ENCODE peak calls at places on chromosomes 3 and 15, in nine cellular contexts. J, C, U, D, P, M, V, R and Y are unnamed samples.
A peak's percentile ranks its signal among the peaks of the same experiment; 100 is the strongest.

GRCh38 chr3:113663324-113663750 is 33.1 kb downstream of the USF3 start:
- DNase-seq in P (no peak), U (no peak), C (no peak), M (no peak), J (no peak), V (no peak), R (no peak), D (no peak), Y (no peak)

GRCh38 chr3:48765376-48765775 is 48.4 kb upstream of the IP6K2 start:
- DNase-seq in J (no peak), U (no peak), D (no peak), V (peak; percentile 34), M (no peak), C (no peak), R (no peak), P (no peak), Y (no peak)

GRCh38 chr3:143158549-143158988 is 39.0 kb downstream of the CHST2 start:
- DNase-seq in D (no peak), J (no peak), U (no peak), M (no peak), C (no peak), P (no peak), R (no peak), V (no peak), Y (peak; percentile 47)

GRCh38 chr15:85792872-85793621 is 1.7 kb downstream of the KLHL25 start:
- DNase-seq in J (no peak), R (no peak), D (no peak), C (no peak), V (no peak), P (no peak), U (no peak), M (no peak), Y (no peak)

GRCh38 chr3:178182337-178182761 is 353.9 kb upstream of the KCNMB2 start:
- DNase-seq in C (no peak), P (no peak), D (no peak), J (peak; percentile 15), M (no peak), V (peak; percentile 14), R (no peak), U (no peak), Y (no peak)

GRCh38 chr15:93973287-93973686 is 258.1 kb upstream of the MCTP2 start:
- DNase-seq in V (peak; percentile 46), C (no peak), P (no peak), D (no peak), J (no peak), R (no peak), U (no peak), M (peak; percentile 70), Y (no peak)

GRCh38 chr15:101050647-101051290 is 131.6 kb downstream of the LRRK1 start:
- DNase-seq in M (no peak), U (no peak), D (peak; percentile 20), V (peak; percentile 10), R (no peak), P (no peak), J (no peak), C (no peak), Y (no peak)

GRCh38 chr3:192917258-192917507 is 473 bp downstream of the MB21D2 start:
- DNase-seq in M (no peak), R (peak; percentile 8), J (no peak), U (no peak), P (no peak), C (no peak), V (no peak), D (no peak), Y (peak; percentile 33)

GRCh38 chr15:39828374-39828931 is 45.8 kb upstream of the FSIP1 start:
- DNase-seq in V (no peak), D (no peak), U (no peak), J (peak; percentile 20), R (no peak), C (no peak), M (no peak), P (peak; percentile 16), Y (no peak)

GRCh38 chr15:90402230-90402629 is 14.2 kb downstream of the IQGAP1 start:
- DNase-seq in P (no peak), M (peak; percentile 68), J (no peak), R (no peak), D (no peak), V (no peak), U (no peak), C (peak; percentile 56), Y (no peak)

GRCh38 chr3:122921791-122922651 is 105.5 kb downstream of the SEMA5B start:
- DNase-seq in P (peak; percentile 72), D (no peak), U (no peak), J (no peak), M (no peak), V (peak; percentile 35), C (no peak), R (no peak), Y (no peak)

GRCh38 chr15:65079580-65079979 is 3.0 kb downstream of the KBTBD13 start:
- DNase-seq in V (no peak), U (peak; percentile 14), M (no peak), C (no peak), R (no peak), J (no peak), P (no peak), D (no peak), Y (no peak)

GRCh38 chr15:41882689-41883483 is 11.0 kb downstream of the SPTBN5 start:
- DNase-seq in P (no peak), M (no peak), C (no peak), U (no peak), J (no peak), D (no peak), V (peak; percentile 70), R (no peak), Y (no peak)

GRCh38 chr3:10655131-10655530 is 149.7 kb upstream of the ATP2B2 start:
- DNase-seq in D (no peak), U (no peak), M (no peak), V (no peak), R (no peak), C (no peak), J (no peak), P (no peak), Y (no peak)

GRCh38 chr3:39295184-39295775 is 15.4 kb upstream of the CX3CR1 start:
- DNase-seq in U (no peak), M (no peak), P (no peak), R (no peak), D (no peak), C (no peak), V (no peak), J (no peak), Y (peak; percentile 69)

GRCh38 chr3:141045849-141046248 is 5.3 kb upstream of the SPSB4 start:
- DNase-seq in U (no peak), D (no peak), V (no peak), R (no peak), P (no peak), J (no peak), M (no peak), C (no peak), Y (no peak)
- TF ChIP-seq CTCF in U (no peak), D (no peak), V (no peak), R (no peak), P (no peak), J (no peak), M (no peak), C (no peak), Y (no peak)

GRCh38 chr3:153210660-153211059 is 48.6 kb downstream of the RAP2B start:
- DNase-seq in P (no peak), D (no peak), V (no peak), C (no peak), R (no peak), M (no peak), J (no peak), U (no peak), Y (no peak)
- TF ChIP-seq CTCF in P (no peak), D (no peak), V (no peak), C (no peak), R (no peak), M (no peak), J (no peak), U (no peak), Y (no peak)

GRCh38 chr15:55990986-55991385 is 2.4 kb downstream of the NEDD4 start:
- DNase-seq in V (no peak), U (no peak), P (no peak), M (no peak), D (no peak), R (no peak), J (no peak), C (no peak), Y (no peak)

GRCh38 chr15:55993804-55994539 is 560 bp upstream of the NEDD4 start:
- DNase-seq in J (no peak), U (no peak), C (peak; percentile 33), R (no peak), V (no peak), D (no peak), P (no peak), M (no peak), Y (peak; percentile 22)

GRCh38 chr15:55991841-55992768 is 1.3 kb downstream of the NEDD4 start:
- DNase-seq in M (no peak), J (no peak), R (no peak), D (no peak), C (no peak), P (no peak), U (no peak), V (no peak), Y (no peak)

GRCh38 chr15:55992769-55993110 is 672 bp downstream of the NEDD4 start:
- DNase-seq in J (no peak), P (no peak), U (no peak), R (no peak), V (no peak), C (peak; percentile 13), D (no peak), M (no peak), Y (no peak)

GRCh38 chr15:55993111-55993803 is at the start of gene NEDD4:
- DNase-seq in D (peak; percentile 47), C (peak; percentile 61), M (peak; percentile 80), V (peak; percentile 87), R (peak; percentile 50), U (peak; percentile 90), P (peak; percentile 86), J (peak; percentile 87), Y (peak; percentile 89)
- TF ChIP-seq CTCF in D (peak; percentile 28), C (peak; percentile 58), M (no peak), V (peak; percentile 20), R (peak; percentile 17), U (peak; percentile 51), P (no peak), J (peak; percentile 64), Y (peak; percentile 77)

GRCh38 chr15:92611995-92612745 is 43.4 kb downstream of the FAM174B start:
- DNase-seq in J (no peak), V (no peak), R (no peak), D (no peak), C (no peak), U (no peak), P (no peak), M (no peak), Y (no peak)
- TF ChIP-seq CTCF in J (no peak), V (no peak), R (no peak), D (no peak), C (no peak), U (no peak), P (no peak), M (no peak), Y (peak; percentile 57)